ENCODE peak calls at places on chromosomes 12 and 14, in nine cellular contexts. L is mucosa of descending colon, M is gastrocnemius medialis, Z is astrocyte of the spinal cord, W is pancreas, B is Calu3, Y is adrenal gland, C is HFFc6, O is neural crest cell. H is an unnamed sample.

GRCh38 chr12:3518902-3519301 is 27.9 kb downstream of the PRMT8 start:
- DNase-seq in L (no peak), M (no peak), Z (no peak), W (no peak), B (no peak), Y (no peak), C (no peak), O (no peak), H (no peak)

GRCh38 chr12:124548854-124549378 is 18.5 kb downstream of the NCOR2 start:
- DNase-seq in L (no peak), M (peak; percentile 76), Z (peak; percentile 45), W (no peak), B (no peak), Y (peak; percentile 86), C (peak; percentile 46), O (no peak), H (no peak)

GRCh38 chr12:104672501-104673265 is 215.9 kb downstream of the CHST11 start:
- DNase-seq in L (no peak), M (peak; percentile 82), Z (peak; percentile 16), W (no peak), B (peak; percentile 24), Y (peak; percentile 91), C (no peak), O (no peak), H (no peak)

GRCh38 chr12:49868952-49869815 is 26.3 kb upstream of the BCDIN3D start:
- DNase-seq in L (peak; percentile 59), M (peak; percentile 71), Z (peak; percentile 82), W (peak; percentile 67), B (no peak), Y (peak; percentile 95), C (peak; percentile 99), O (no peak), H (no peak)

GRCh38 chr12:46459111-46459510 is 86.5 kb upstream of the SLC38A2 start:
- DNase-seq in L (no peak), M (no peak), Z (peak; percentile 93), W (no peak), B (no peak), Y (no peak), C (peak; percentile 90), O (no peak), H (no peak)

GRCh38 chr12:26434299-26434915 is 239.0 kb downstream of the SSPN start:
- DNase-seq in L (no peak), M (no peak), Z (peak; percentile 62), W (peak; percentile 7), B (peak; percentile 34), Y (no peak), C (peak; percentile 69), O (no peak), H (peak; percentile 17)

GRCh38 chr12:49332441-49332861 is 4.5 kb downstream of the C1QL4 start:
- DNase-seq in L (no peak), M (no peak), Z (no peak), W (no peak), B (no peak), Y (no peak), C (no peak), O (no peak), H (no peak)

GRCh38 chr12:113961921-113962710 is 4.0 kb downstream of the RBM19 start:
- DNase-seq in L (no peak), M (no peak), Z (no peak), W (no peak), B (no peak), Y (peak; percentile 67), C (peak; percentile 57), O (no peak), H (peak; percentile 65)

GRCh38 chr12:101945361-101946232 is 68.2 kb downstream of the DRAM1 start:
- DNase-seq in L (no peak), M (no peak), Z (no peak), W (no peak), B (no peak), Y (no peak), C (peak; percentile 30), O (no peak), H (no peak)

GRCh38 chr14:95463173-95463901 is 53.1 kb downstream of the SYNE3 start:
- DNase-seq in L (peak; percentile 74), M (peak; percentile 48), Z (no peak), W (no peak), B (no peak), Y (no peak), C (no peak), O (no peak), H (no peak)

GRCh38 chr12:13571035-13571434 is 374.5 kb downstream of the EMP1 start:
- DNase-seq in L (no peak), M (no peak), Z (no peak), W (no peak), B (peak; percentile 30), Y (no peak), C (no peak), O (no peak), H (no peak)
- TF ChIP-seq CTCF in L (no peak), M (no peak), Z (no peak), W (no peak), B (peak; percentile 29), Y (no peak), C (no peak), O (peak; percentile 19), H (no peak)

GRCh38 chr12:6267007-6267721 is 43.3 kb upstream of the PLEKHG6 start:
- DNase-seq in L (no peak), M (no peak), Z (no peak), W (no peak), B (no peak), Y (no peak), C (no peak), O (no peak), H (no peak)
- TF ChIP-seq CTCF in L (no peak), M (no peak), Z (no peak), W (no peak), B (no peak), Y (no peak), C (no peak), O (no peak), H (no peak)

GRCh38 chr12:107127482-107128185 is 34.3 kb upstream of the CRY1 start:
- DNase-seq in L (no peak), M (no peak), Z (no peak), W (no peak), B (no peak), Y (no peak), C (no peak), O (no peak), H (no peak)

GRCh38 chr12:107129315-107129930 is 36.1 kb upstream of the CRY1 start:
- DNase-seq in L (no peak), M (no peak), Z (no peak), W (no peak), B (no peak), Y (no peak), C (no peak), O (no peak), H (no peak)

GRCh38 chr12:107125833-107126232 is 32.5 kb upstream of the CRY1 start:
- DNase-seq in L (no peak), M (no peak), Z (no peak), W (no peak), B (no peak), Y (no peak), C (no peak), O (no peak), H (no peak)

GRCh38 chr12:107130830-107131760 is 37.7 kb upstream of the CRY1 start:
- DNase-seq in L (no peak), M (no peak), Z (no peak), W (no peak), B (no peak), Y (no peak), C (no peak), O (no peak), H (no peak)

GRCh38 chr12:107126688-107127481 is 33.5 kb upstream of the CRY1 start:
- DNase-seq in L (no peak), M (no peak), Z (peak; percentile 12), W (no peak), B (no peak), Y (no peak), C (peak; percentile 2), O (no peak), H (no peak)
- TF ChIP-seq CTCF in L (no peak), M (no peak), Z (peak; percentile 54), W (no peak), B (no peak), Y (no peak), C (peak; percentile 56), O (peak; percentile 61), H (no peak)

GRCh38 chr14:56490379-56490778 is 89.2 kb upstream of the TMEM260 start:
- DNase-seq in L (no peak), M (no peak), Z (peak; percentile 51), W (no peak), B (peak; percentile 9), Y (no peak), C (peak; percentile 41), O (no peak), H (peak; percentile 25)

GRCh38 chr14:56488306-56488705 is 91.3 kb upstream of the TMEM260 start:
- DNase-seq in L (no peak), M (no peak), Z (no peak), W (no peak), B (no peak), Y (no peak), C (no peak), O (no peak), H (no peak)

GRCh38 chr14:56491299-56492285 is 88.0 kb upstream of the TMEM260 start:
- DNase-seq in L (no peak), M (no peak), Z (peak; percentile 40), W (no peak), B (peak; percentile 41), Y (peak; percentile 28), C (peak; percentile 43), O (peak; percentile 65), H (peak; percentile 39)

GRCh38 chr14:56487761-56488160 is 91.8 kb upstream of the TMEM260 start:
- DNase-seq in L (no peak), M (no peak), Z (no peak), W (no peak), B (no peak), Y (no peak), C (peak; percentile 76), O (no peak), H (no peak)

GRCh38 chr14:56487090-56487667 is 92.4 kb upstream of the TMEM260 start:
- DNase-seq in L (no peak), M (no peak), Z (peak; percentile 26), W (no peak), B (no peak), Y (no peak), C (peak; percentile 32), O (no peak), H (no peak)
- TF ChIP-seq CTCF in L (no peak), M (no peak), Z (peak; percentile 43), W (no peak), B (peak; percentile 24), Y (peak; percentile 42), C (peak; percentile 71), O (peak; percentile 62), H (no peak)

DNA sequence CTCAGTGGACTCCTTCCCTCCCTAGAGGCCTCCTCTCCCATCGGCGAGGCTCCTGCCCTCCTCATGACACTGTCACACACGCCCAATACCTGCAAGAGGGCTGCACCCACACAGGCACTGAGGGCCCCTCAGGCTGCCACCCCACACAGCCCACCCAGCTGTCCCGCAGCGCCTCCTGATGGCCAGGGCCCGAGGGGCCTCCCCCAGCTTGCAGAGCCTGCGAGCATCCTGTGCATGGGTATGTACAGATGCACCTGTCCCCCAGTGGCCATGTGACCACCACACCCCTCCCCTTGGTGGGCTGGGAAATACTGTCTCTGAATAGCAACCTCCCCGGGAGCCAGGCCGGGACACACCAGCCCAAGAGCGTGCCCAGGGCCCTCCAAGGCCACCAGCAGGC is 19.0 kb upstream of the NUDT14 start:
- DNase-seq in L (no peak), M (no peak), Z (no peak), W (no peak), B (no peak), Y (no peak), C (no peak), O (no peak), H (no peak)
- TF ChIP-seq CTCF in L (no peak), M (no peak), Z (peak; percentile 13), W (no peak), B (no peak), Y (no peak), C (peak; percentile 47), O (no peak), H (no peak)